ENCODE peak calls at places on chromosomes 1 and 21, in six cellular contexts. L is IMR-90, W is osteocyte, V is HL-60, Z is progenitor cell of endocrine pancreas, G is brain microvascular endothelial cell. J is an unnamed sample.

GRCh38 chr1:214005716-214006115 is 17.9 kb downstream of the PROX1 start:
- DNase-seq in Z (no peak), L (no peak), W (no peak), V (no peak), G (no peak), J (no peak)

GRCh38 chr1:231395051-231395995 is 26.8 kb downstream of the EGLN1 start:
- DNase-seq in G (peak; percentile 94), Z (no peak), W (no peak), L (peak; percentile 98), V (peak; percentile 9), J (no peak)

GRCh38 chr1:207711285-207711684 is 40.6 kb upstream of the CD46 start:
- DNase-seq in W (no peak), L (peak; percentile 18), G (peak; percentile 12), V (no peak), Z (no peak), J (no peak)

GRCh38 chr1:44417351-44418021 is 12.4 kb downstream of the RNF220 start:
- DNase-seq in G (peak; percentile 21), Z (peak; percentile 43), L (no peak), V (peak; percentile 35), W (peak; percentile 83), J (peak; percentile 87)

GRCh38 chr21:42757422-42757821 is 104.0 kb downstream of the PDE9A start:
- DNase-seq in L (no peak), G (no peak), Z (no peak), W (no peak), V (no peak), J (no peak)

GRCh38 chr1:225746361-225747179 is 31.1 kb upstream of the SRP9 start:
- DNase-seq in G (peak; percentile 70), Z (peak; percentile 12), L (peak; percentile 90), V (no peak), W (peak; percentile 91), J (peak; percentile 56)

GRCh38 chr21:32764186-32764585 is 7.4 kb downstream of the PAXBP1 start:
- DNase-seq in W (no peak), L (no peak), Z (no peak), V (no peak), G (no peak), J (no peak)

GRCh38 chr1:59367269-59368006 is 70.5 kb downstream of the FGGY start:
- DNase-seq in L (peak; percentile 94), V (peak; percentile 77), W (no peak), Z (no peak), G (peak; percentile 73), J (no peak)

GRCh38 chr1:226111109-226111864 is 48.8 kb downstream of the H3-3A start:
- DNase-seq in L (no peak), W (no peak), Z (no peak), V (no peak), G (no peak), J (no peak)

GRCh38 chr1:40848530-40849189 is 13.5 kb downstream of the CITED4 start:
- DNase-seq in Z (peak; percentile 56), L (peak; percentile 68), W (no peak), G (peak; percentile 62), V (peak; percentile 59), J (peak; percentile 68)

GRCh38 chr1:77776007-77776725 is 3.3 kb upstream of the MIGA1 start:
- DNase-seq in V (no peak), Z (no peak), G (no peak), L (peak; percentile 6), W (no peak), J (no peak)

GRCh38 chr1:55955237-55955636 is 624.1 kb downstream of the PLPP3 start:
- DNase-seq in W (no peak), G (peak; percentile 54), V (no peak), L (peak; percentile 76), Z (no peak), J (no peak)

GRCh38 chr1:207101720-207102119 is 2.3 kb upstream of the C4BPA start:
- DNase-seq in Z (no peak), G (no peak), W (no peak), V (no peak), L (no peak), J (no peak)

GRCh38 chr21:45357436-45358260 is 47.3 kb upstream of the COL18A1 start:
- DNase-seq in V (no peak), L (no peak), W (no peak), G (no peak), Z (no peak), J (no peak)
- TF ChIP-seq CTCF in V (no peak), L (peak; percentile 4), W (no peak), G (peak; percentile 49), Z (peak; percentile 24), J (peak; percentile 19)

GRCh38 chr1:175268720-175269119 is 76.1 kb upstream of the KIAA0040 start:
- DNase-seq in G (no peak), V (no peak), L (no peak), Z (no peak), W (no peak), J (no peak)
- TF ChIP-seq CTCF in G (no peak), V (no peak), L (no peak), Z (no peak), W (no peak), J (no peak)

GRCh38 chr21:46323710-46324389 is at the start of the genes C21orf58 and PCNT:
- DNase-seq in Z (peak; percentile 95), W (peak; percentile 100), L (peak; percentile 97), G (peak; percentile 97), V (peak; percentile 97), J (peak; percentile 98)

GRCh38 chr21:46326110-46326703 is 2.3 kb downstream of the PCNT start:
- DNase-seq in L (no peak), V (no peak), G (no peak), Z (no peak), W (no peak), J (peak; percentile 31)

GRCh38 chr21:46325073-46325912 is 1.3 kb downstream of the PCNT start:
- DNase-seq in V (peak; percentile 63), L (peak; percentile 47), W (no peak), Z (peak; percentile 30), G (peak; percentile 24), J (peak; percentile 82)

GRCh38 chr21:46323227-46323709 is 402 bp downstream of the C21orf58 start:
- DNase-seq in Z (no peak), W (no peak), G (no peak), L (no peak), V (no peak), J (peak; percentile 35)

DNA sequence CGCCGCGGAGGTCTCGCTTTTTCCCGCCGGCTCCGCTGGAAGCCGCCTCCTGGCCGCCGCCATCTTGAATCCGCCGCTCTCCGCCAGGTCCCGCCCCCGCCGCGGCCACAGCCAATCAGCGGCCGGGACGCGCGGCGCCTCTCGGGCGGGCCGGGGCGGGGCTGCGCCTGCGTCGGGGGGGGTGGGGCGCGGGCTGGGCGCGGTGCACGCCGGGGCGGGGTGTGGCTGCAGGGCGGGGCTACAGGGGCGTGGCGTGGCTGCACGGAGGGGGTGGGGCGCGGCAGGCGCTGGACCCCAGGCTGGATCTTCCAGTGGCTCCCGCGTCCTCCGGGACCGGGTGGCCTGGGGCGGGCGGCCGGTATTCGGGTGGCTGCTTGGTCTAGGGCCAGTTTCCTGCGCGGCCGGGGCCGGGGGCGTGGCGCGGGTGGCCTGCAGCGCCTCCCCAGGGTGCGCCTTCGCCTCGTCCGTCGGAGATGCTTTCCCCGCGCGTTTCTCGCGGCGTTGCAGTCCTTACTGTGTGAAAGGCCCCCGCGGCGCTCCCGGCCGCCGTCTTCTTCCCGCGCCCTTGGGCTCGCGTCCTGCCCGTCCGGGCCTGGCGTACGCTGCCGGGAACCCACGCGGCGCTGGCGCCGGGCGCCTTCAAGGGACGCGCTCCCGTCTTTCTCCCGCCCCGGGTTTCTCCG is 575 bp downstream of the PCNT start:
- DNase-seq in G (peak; percentile 53), Z (peak; percentile 75), V (peak; percentile 74), L (peak; percentile 70), W (peak; percentile 95), J (peak; percentile 95)
- TF ChIP-seq CTCF in G (no peak), Z (no peak), V (no peak), L (peak; percentile 23), W (no peak), J (no peak)

GRCh38 chr1:154878371-154879355 is 8.6 kb upstream of the KCNN3 start:
- DNase-seq in G (peak; percentile 69), L (peak; percentile 62), Z (peak; percentile 81), V (peak; percentile 57), W (peak; percentile 92), J (peak; percentile 92)
- TF ChIP-seq CTCF in G (peak; percentile 89), L (peak; percentile 84), Z (peak; percentile 93), V (peak; percentile 86), W (peak; percentile 92), J (peak; percentile 89)

GRCh38 chr1:212315907-212316306 is 30.7 kb downstream of the PPP2R5A start:
- DNase-seq in W (no peak), G (peak; percentile 23), V (peak; percentile 21), Z (no peak), L (no peak), J (no peak)
- TF ChIP-seq CTCF in W (peak; percentile 32), G (peak; percentile 43), V (no peak), Z (peak; percentile 8), L (peak; percentile 27), J (no peak)

DNA sequence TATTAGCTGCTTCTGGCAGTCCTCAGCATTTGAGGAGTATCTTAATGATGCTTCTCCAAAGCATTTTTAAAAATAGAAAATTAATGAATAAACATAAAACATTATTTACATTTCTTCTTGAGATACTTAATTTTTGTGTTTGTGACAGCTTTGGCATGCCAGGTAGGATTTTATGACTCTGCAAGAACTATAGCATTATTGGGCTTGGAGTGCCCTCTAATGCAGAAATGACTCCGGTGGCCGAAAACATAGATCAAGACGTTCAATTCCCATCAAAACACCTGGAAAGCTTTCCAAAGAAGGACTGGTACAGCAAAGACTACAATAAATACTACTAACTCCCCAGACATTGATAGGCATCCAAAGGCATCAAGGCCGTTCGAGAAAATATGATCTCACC is 366.4 kb upstream of the CXADR start:
- DNase-seq in W (no peak), V (no peak), G (no peak), L (no peak), Z (no peak), J (no peak)
- TF ChIP-seq CTCF in W (peak; percentile 53), V (no peak), G (no peak), L (no peak), Z (no peak), J (no peak)

GRCh38 chr1:37807220-37807554 is 403 bp upstream of the C1orf122 start:
- DNase-seq in G (no peak), W (no peak), V (no peak), L (no peak), Z (no peak), J (no peak)

GRCh38 chr1:37809942-37810341 is 1.9 kb upstream of the YRDC start:
- DNase-seq in V (no peak), G (no peak), L (no peak), W (no peak), Z (no peak), J (no peak)

GRCh38 chr1:37807555-37808368 is at the start of the genes C1orf122 and YRDC:
- DNase-seq in W (peak; percentile 97), V (peak; percentile 93), L (peak; percentile 92), Z (peak; percentile 85), G (peak; percentile 88), J (peak; percentile 98)

GRCh38 chr1:37811027-37811655 is 3.1 kb upstream of the YRDC start:
- DNase-seq in L (peak; percentile 76), V (peak; percentile 76), Z (peak; percentile 50), W (peak; percentile 91), G (peak; percentile 83), J (peak; percentile 89)

GRCh38 chr1:37808369-37809319 is 636 bp upstream of the YRDC start:
- DNase-seq in V (peak; percentile 42), W (peak; percentile 94), L (peak; percentile 76), G (peak; percentile 53), Z (peak; percentile 62), J (peak; percentile 83)
- TF ChIP-seq CTCF in V (no peak), W (no peak), L (no peak), G (no peak), Z (no peak), J (peak; percentile 9)

J was measured in glutamatergic neuron.